ENCODE peak calls at places on chromosomes 7 and 10, in nine cellular contexts. E, T, K, U, M, P, O, B and Q are unnamed samples.

GRCh38 chr10:20350509-20350908 is 534.3 kb downstream of the PLXDC2 start:
- DNase-seq in E (no peak), T (no peak), K (no peak), U (no peak), M (no peak), P (no peak), O (no peak), B (no peak), Q (no peak)

GRCh38 chr10:11165591-11166543 is 148.2 kb downstream of the CELF2 start:
- DNase-seq in E (peak; percentile 56), T (peak; percentile 81), K (peak; percentile 43), U (peak; percentile 35), M (peak; percentile 82), P (peak; percentile 85), O (peak; percentile 83), B (peak; percentile 83), Q (peak; percentile 85)

GRCh38 chr7:100008525-100008924 is 6.9 kb upstream of the ZKSCAN1 start:
- DNase-seq in E (no peak), T (no peak), K (peak; percentile 87), U (no peak), M (no peak), P (no peak), O (no peak), B (no peak), Q (no peak)

GRCh38 chr10:11404931-11405330 is 206.5 kb downstream of the USP6NL start:
- DNase-seq in E (no peak), T (no peak), K (no peak), U (no peak), M (no peak), P (peak; percentile 24), O (peak; percentile 32), B (no peak), Q (no peak)

GRCh38 chr7:42753322-42753721 is 158.5 kb downstream of the C7orf25 start:
- DNase-seq in E (no peak), T (no peak), K (no peak), U (no peak), M (no peak), P (no peak), O (no peak), B (no peak), Q (no peak)

GRCh38 chr7:157612664-157613561 is 276.1 kb downstream of the DNAJB6 start:
- DNase-seq in E (peak; percentile 54), T (peak; percentile 59), K (peak; percentile 40), U (peak; percentile 0), M (peak; percentile 70), P (peak; percentile 85), O (peak; percentile 57), B (no peak), Q (peak; percentile 78)

GRCh38 chr10:130230036-130230435 is 93.8 kb downstream of the GLRX3 start:
- DNase-seq in E (no peak), T (no peak), K (peak; percentile 17), U (no peak), M (no peak), P (peak; percentile 18), O (no peak), B (no peak), Q (no peak)

GRCh38 chr10:75430000-75430763 is 1.2 kb upstream of the LRMDA start:
- DNase-seq in E (no peak), T (peak; percentile 83), K (peak; percentile 70), U (no peak), M (no peak), P (peak; percentile 77), O (peak; percentile 81), B (peak; percentile 90), Q (no peak)

GRCh38 chr10:60314306-60314940 is 75.3 kb downstream of the ANK3 start:
- DNase-seq in E (no peak), T (no peak), K (no peak), U (peak; percentile 82), M (no peak), P (no peak), O (no peak), B (no peak), Q (no peak)

GRCh38 chr10:12372846-12373245 is 23.5 kb downstream of the CAMK1D start:
- DNase-seq in E (no peak), T (no peak), K (no peak), U (no peak), M (no peak), P (no peak), O (no peak), B (no peak), Q (no peak)

GRCh38 chr7:155470186-155470487 is 12.2 kb downstream of the EN2 start:
- DNase-seq in E (no peak), T (no peak), K (no peak), U (no peak), M (no peak), P (no peak), O (no peak), B (no peak), Q (no peak)

GRCh38 chr10:100009283-100009792 is 409 bp downstream of the DNMBP start:
- DNase-seq in E (no peak), T (no peak), K (peak; percentile 61), U (peak; percentile 49), M (no peak), P (no peak), O (no peak), B (peak; percentile 46), Q (no peak)

GRCh38 chr7:129367700-129368388 is 66.4 kb upstream of the STRIP2 start:
- DNase-seq in E (peak; percentile 61), T (peak; percentile 83), K (peak; percentile 82), U (peak; percentile 80), M (peak; percentile 47), P (peak; percentile 95), O (peak; percentile 77), B (peak; percentile 89), Q (peak; percentile 89)

GRCh38 chr7:98240961-98241673 is 10.9 kb downstream of the TECPR1 start:
- DNase-seq in E (no peak), T (peak; percentile 55), K (peak; percentile 72), U (peak; percentile 26), M (no peak), P (peak; percentile 90), O (peak; percentile 56), B (peak; percentile 42), Q (no peak)

GRCh38 chr7:12907774-12908173 is 220.3 kb downstream of the ARL4A start:
- DNase-seq in E (no peak), T (no peak), K (no peak), U (no peak), M (no peak), P (no peak), O (no peak), B (no peak), Q (no peak)

GRCh38 chr10:111076682-111077661 is at the start of gene ADRA2A:
- DNase-seq in E (no peak), T (no peak), K (peak; percentile 30), U (peak; percentile 33), M (no peak), P (peak; percentile 88), O (peak; percentile 31), B (peak; percentile 80), Q (no peak)

DNA sequence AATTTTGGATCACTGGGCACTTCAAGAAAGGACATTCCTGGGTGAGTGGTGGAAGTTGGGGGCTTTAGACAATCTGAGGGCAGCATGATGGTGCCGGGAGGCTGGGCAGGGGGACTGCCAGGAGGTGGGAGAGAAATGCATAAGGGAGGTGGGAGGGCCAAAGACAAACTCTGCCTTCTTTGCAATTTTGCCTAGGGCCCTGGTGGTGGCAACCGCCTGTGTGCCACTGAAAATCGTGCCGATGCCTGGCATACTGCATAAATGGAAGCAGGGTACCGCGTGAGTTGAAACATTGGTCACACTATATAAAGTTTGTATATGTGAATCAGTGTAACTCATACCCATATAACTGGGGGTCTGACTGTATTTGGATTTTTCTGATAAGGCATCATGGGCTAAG is 3.3 kb downstream of the LUC7L2 start:
- DNase-seq in E (no peak), T (no peak), K (no peak), U (no peak), M (no peak), P (no peak), O (no peak), B (no peak), Q (no peak)
- H3K4me1 ChIP-seq in E (peaks cover 56% of the 10 kb centered on the region), T (no peaks in the 10 kb centered on the region), K (peaks cover 80% of the 10 kb centered on the region), U (no peaks in the 10 kb centered on the region), M (peaks cover 45% of the 10 kb centered on the region), P (peaks cover 9% of the 10 kb centered on the region), O (peaks cover 62% of the 10 kb centered on the region), B (peaks cover 6% of the 10 kb centered on the region), Q (peaks cover 47% of the 10 kb centered on the region)

GRCh38 chr10:119061352-119061751 is 19.3 kb downstream of the EIF3A start:
- DNase-seq in E (no peak), T (no peak), K (no peak), U (no peak), M (no peak), P (no peak), O (no peak), B (no peak), Q (no peak)

GRCh38 chr10:119058005-119058404 is 22.6 kb downstream of the EIF3A start:
- DNase-seq in E (no peak), T (no peak), K (no peak), U (no peak), M (no peak), P (no peak), O (no peak), B (no peak), Q (no peak)

GRCh38 chr10:119061926-119062325 is 18.7 kb downstream of the EIF3A start:
- DNase-seq in E (no peak), T (no peak), K (no peak), U (no peak), M (no peak), P (peak; percentile 15), O (no peak), B (no peak), Q (no peak)

GRCh38 chr10:119060107-119060506 is 20.5 kb downstream of the EIF3A start:
- DNase-seq in E (no peak), T (no peak), K (no peak), U (no peak), M (no peak), P (no peak), O (no peak), B (no peak), Q (no peak)

GRCh38 chr10:119059557-119059956 is 21.1 kb downstream of the EIF3A start:
- DNase-seq in E (no peak), T (no peak), K (no peak), U (no peak), M (no peak), P (no peak), O (no peak), B (no peak), Q (no peak)
- H3K36me3 ChIP-seq in E (peaks cover 67% of the 10 kb centered on the region), T (peaks cover 7% of the 10 kb centered on the region), K (peaks cover 100% of the 10 kb centered on the region), U (peaks cover 17% of the 10 kb centered on the region), M (peaks cover 61% of the 10 kb centered on the region), P (peaks cover 99% of the 10 kb centered on the region), O (peaks cover 100% of the 10 kb centered on the region), B (peaks cover 16% of the 10 kb centered on the region), Q (peaks cover 98% of the 10 kb centered on the region)

DNA sequence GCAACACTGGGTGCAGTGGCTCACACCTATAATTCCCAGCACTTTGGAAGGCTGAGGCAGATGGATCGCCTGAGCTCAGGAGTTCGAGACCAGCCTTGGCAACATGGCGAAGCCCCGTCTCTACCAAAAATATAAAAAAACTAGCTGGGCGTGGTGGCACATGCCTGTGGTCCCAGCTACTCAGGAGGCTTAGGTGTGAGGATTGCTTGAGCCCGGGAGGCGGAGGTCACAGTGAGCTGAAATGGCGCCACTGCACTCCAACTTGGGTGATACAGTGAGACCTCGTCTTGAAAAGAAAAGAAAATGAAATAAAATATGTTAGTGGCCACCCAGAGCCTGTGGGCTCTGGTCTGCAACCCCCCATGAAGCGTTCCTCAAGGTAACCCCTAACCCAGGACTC is 13.3 kb downstream of the ITPRIP start:
- DNase-seq in E (no peak), T (peak; percentile 43), K (no peak), U (no peak), M (no peak), P (no peak), O (no peak), B (no peak), Q (no peak)
- H3K4me1 ChIP-seq in E (peaks cover 95% of the 10 kb centered on the region), T (peaks cover 6% of the 10 kb centered on the region), K (peaks cover 100% of the 10 kb centered on the region), U (peaks cover 46% of the 10 kb centered on the region), M (peaks cover 97% of the 10 kb centered on the region), P (peaks cover 17% of the 10 kb centered on the region), O (peaks cover 100% of the 10 kb centered on the region), B (peaks cover 27% of the 10 kb centered on the region), Q (peaks cover 99% of the 10 kb centered on the region)

GRCh38 chr7:77426521-77427051 is 10.4 kb upstream of the GSAP start:
- DNase-seq in E (no peak), T (no peak), K (no peak), U (peak; percentile 50), M (no peak), P (peak; percentile 66), O (no peak), B (peak; percentile 92), Q (no peak)
- H3K36me3 ChIP-seq in E (no peaks in the 10 kb centered on the region), T (no peaks in the 10 kb centered on the region), K (no peaks in the 10 kb centered on the region), U (no peaks in the 10 kb centered on the region), M (no peaks in the 10 kb centered on the region), P (no peaks in the 10 kb centered on the region), O (no peaks in the 10 kb centered on the region), B (no peaks in the 10 kb centered on the region), Q (no peaks in the 10 kb centered on the region)